ENCODE peak calls at places on chromosomes 4 and X, in five cellular contexts. H is GM12878, T is mammary epithelial cell, Y is neural progenitor cell, Q is MM.1S. K is an unnamed sample. For H3K4me1 and H4K20me1, the result is how much of the 10 kb centered on the place peaks cover.

GRCh38 chrX:121823406-121823805 is 776.0 kb downstream of the GLUD2 start:
- DNase-seq in H (no peak), T (peak), Y (no peak), Q (no peak), K (no peak)

GRCh38 chrX:132749406-132749805 is 209.0 kb downstream of the HS6ST2 start:
- DNase-seq in H (no peak), T (no peak), Y (no peak), Q (no peak), K (no peak)

GRCh38 chr4:2103843-2104547 is 44.9 kb downstream of the NAT8L start:
- DNase-seq in H (peak), T (no peak), Y (no peak), Q (no peak), K (no peak)

GRCh38 chr4:183360161-183360919 is 38.1 kb upstream of the CLDN24 start:
- DNase-seq in H (no peak), T (peak), Y (no peak), Q (no peak), K (no peak)

GRCh38 chr4:56147371-56147770 is 198.6 kb downstream of the CEP135 start:
- DNase-seq in H (no peak), T (no peak), Y (no peak), Q (no peak), K (no peak)

GRCh38 chr4:70556856-70557255 is 35.2 kb upstream of the AMBN start:
- DNase-seq in H (no peak), T (peak), Y (no peak), Q (no peak), K (no peak)

GRCh38 chr4:118738999-118739690 is 54.0 kb downstream of the METTL14 start:
- DNase-seq in H (no peak), T (no peak), Y (no peak), Q (no peak), K (no peak)

GRCh38 chr4:120228086-120228485 is 161.4 kb upstream of the MAD2L1 start:
- DNase-seq in H (no peak), T (peak), Y (no peak), Q (no peak), K (no peak)

GRCh38 chrX:111348363-111348927 is 63.5 kb downstream of the DCX start:
- DNase-seq in H (no peak), T (no peak), Y (no peak), Q (no peak), K (no peak)

GRCh38 chr4:143399113-143399949 is 62.7 kb downstream of the GAB1 start:
- DNase-seq in H (no peak), T (peak), Y (peak), Q (peak), K (no peak)

GRCh38 chr4:57631147-57631546 is 521.0 kb upstream of the IGFBP7 start:
- DNase-seq in H (no peak), T (no peak), Y (no peak), Q (no peak), K (no peak)

GRCh38 chr4:62709618-62710252 is 1509.6 kb downstream of the ADGRL3 start:
- DNase-seq in H (no peak), T (peak), Y (peak), Q (peak), K (no peak)

GRCh38 chrX:118251251-118251650 is 94.7 kb upstream of the WDR44 start:
- DNase-seq in H (no peak), T (peak), Y (no peak), Q (no peak), K (no peak)

GRCh38 chr4:3135155-3136011 is 60.9 kb downstream of the HTT start:
- DNase-seq in H (no peak), T (no peak), Y (no peak), Q (peak), K (no peak)

GRCh38 chrX:127943570-127943969 is 108.6 kb downstream of the ACTRT1 start:
- DNase-seq in H (no peak), T (no peak), Y (no peak), Q (no peak), K (no peak)

GRCh38 chr4:89823416-89823815 is 13.5 kb downstream of the SNCA start:
- DNase-seq in H (no peak), T (no peak), Y (no peak), Q (no peak), K (no peak)

GRCh38 chrX:49071877-49072711 is 1.7 kb downstream of the PRAF2 start:
- DNase-seq in H (no peak), T (no peak), Y (no peak), Q (no peak), K (no peak)

GRCh38 chrX:100980608-100981497 is 11.3 kb downstream of the ARL13A start:
- DNase-seq in H (no peak), T (peak), Y (no peak), Q (no peak), K (peak)

GRCh38 chr4:27790911-27791310 is 930.3 kb downstream of the STIM2 start:
- DNase-seq in H (no peak), T (peak), Y (no peak), Q (no peak), K (no peak)

GRCh38 chr4:149973181-149973580 is 105.1 kb upstream of the DCLK2 start:
- DNase-seq in H (no peak), T (no peak), Y (no peak), Q (no peak), K (no peak)

GRCh38 chr4:124483043-124483906 is 229.3 kb downstream of the ANKRD50 start:
- DNase-seq in H (no peak), T (no peak), Y (peak), Q (no peak), K (no peak)

GRCh38 chr4:139574641-139575040 is 18.6 kb upstream of the SETD7 start:
- DNase-seq in H (no peak), T (no peak), Y (no peak), Q (no peak), K (no peak)

GRCh38 chrX:112470551-112470950 is 209.2 kb downstream of the LHFPL1 start:
- DNase-seq in H (no peak), T (no peak), Y (no peak), Q (no peak), K (no peak)

GRCh38 chr4:180664766-180665368 is 1578.3 kb upstream of the TENM3 start:
- DNase-seq in H (peak), T (peak), Y (peak), Q (peak), K (peak)

GRCh38 chrX:28552322-28552721 is 34.9 kb upstream of the IL1RAPL1 start:
- DNase-seq in H (no peak), T (no peak), Y (no peak), Q (no peak), K (no peak)

DNA sequence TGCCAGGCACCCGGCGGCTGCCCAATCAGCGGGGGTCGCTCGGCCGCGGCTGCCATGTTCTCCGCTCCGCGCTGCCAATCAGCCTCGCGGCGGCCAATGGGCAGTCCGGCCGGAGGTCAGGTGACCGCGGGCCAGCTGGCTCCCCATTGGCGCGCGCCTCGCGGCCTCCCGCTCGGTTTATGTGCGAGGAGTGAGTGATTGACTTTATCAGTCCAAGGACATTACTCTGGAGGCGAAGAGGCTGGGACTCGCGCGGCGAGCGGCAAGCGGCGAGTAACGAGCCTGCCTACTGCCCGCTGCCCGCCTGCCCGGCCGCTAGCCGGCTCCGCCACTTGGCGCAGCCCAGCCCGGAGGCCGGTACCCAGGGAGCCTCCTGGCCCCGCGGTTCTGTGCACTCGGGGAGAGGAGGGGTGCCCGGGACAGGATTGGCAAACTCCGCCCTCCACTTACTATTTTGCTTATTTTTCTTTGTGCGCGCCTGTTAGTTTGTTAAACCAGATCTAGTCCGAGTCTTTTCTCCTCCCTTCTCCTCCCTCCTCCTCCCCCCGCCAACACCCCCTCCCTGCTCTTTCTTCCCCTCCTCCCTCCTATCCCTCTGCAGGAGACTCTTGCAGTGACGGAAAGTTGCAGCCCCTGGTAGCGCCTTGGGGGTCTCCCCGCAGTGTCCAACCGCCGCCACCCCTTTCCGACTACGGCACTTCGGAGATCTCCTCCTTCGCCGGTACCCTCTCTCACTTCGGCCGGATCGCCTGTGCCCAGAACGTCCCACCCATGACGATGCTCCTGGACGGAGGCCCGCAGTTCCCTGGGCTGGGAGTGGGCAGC is at the start of gene ZIC3:
- DNase-seq in H (no peak), T (no peak), Y (peak), Q (no peak), K (no peak)
- TF ChIP-seq EZH2 in H (no peak), T (no peak), Y (no peak), Q (no peak), K (no peak)

GRCh38 chr4:680931-681645 is 6.7 kb downstream of the MYL5 start:
- DNase-seq in H (no peak), T (no peak), Y (peak), Q (no peak), K (no peak)
- H3K4me1 ChIP-seq in H (under half), T (under half), Y (under half), Q (under half), K (under half)

GRCh38 chr4:40493160-40493559 is 136.5 kb downstream of the RBM47 start:
- DNase-seq in H (no peak), T (no peak), Y (no peak), Q (no peak), K (no peak)
- H4K20me1 ChIP-seq in H (under half), T (under half), Y (under half), Q (under half), K (under half)

GRCh38 chrX:140505421-140506337 is 810 bp upstream of the SOX3 start:
- DNase-seq in H (no peak), T (no peak), Y (peak), Q (no peak), K (no peak)

GRCh38 chrX:140509468-140510305 is 4.8 kb upstream of the SOX3 start:
- DNase-seq in H (no peak), T (no peak), Y (peak), Q (no peak), K (no peak)

GRCh38 chrX:140507982-140508305 is 3.1 kb upstream of the SOX3 start:
- DNase-seq in H (no peak), T (no peak), Y (peak), Q (no peak), K (no peak)

GRCh38 chrX:140508958-140509357 is 4.1 kb upstream of the SOX3 start:
- DNase-seq in H (no peak), T (no peak), Y (peak), Q (no peak), K (no peak)

DNA sequence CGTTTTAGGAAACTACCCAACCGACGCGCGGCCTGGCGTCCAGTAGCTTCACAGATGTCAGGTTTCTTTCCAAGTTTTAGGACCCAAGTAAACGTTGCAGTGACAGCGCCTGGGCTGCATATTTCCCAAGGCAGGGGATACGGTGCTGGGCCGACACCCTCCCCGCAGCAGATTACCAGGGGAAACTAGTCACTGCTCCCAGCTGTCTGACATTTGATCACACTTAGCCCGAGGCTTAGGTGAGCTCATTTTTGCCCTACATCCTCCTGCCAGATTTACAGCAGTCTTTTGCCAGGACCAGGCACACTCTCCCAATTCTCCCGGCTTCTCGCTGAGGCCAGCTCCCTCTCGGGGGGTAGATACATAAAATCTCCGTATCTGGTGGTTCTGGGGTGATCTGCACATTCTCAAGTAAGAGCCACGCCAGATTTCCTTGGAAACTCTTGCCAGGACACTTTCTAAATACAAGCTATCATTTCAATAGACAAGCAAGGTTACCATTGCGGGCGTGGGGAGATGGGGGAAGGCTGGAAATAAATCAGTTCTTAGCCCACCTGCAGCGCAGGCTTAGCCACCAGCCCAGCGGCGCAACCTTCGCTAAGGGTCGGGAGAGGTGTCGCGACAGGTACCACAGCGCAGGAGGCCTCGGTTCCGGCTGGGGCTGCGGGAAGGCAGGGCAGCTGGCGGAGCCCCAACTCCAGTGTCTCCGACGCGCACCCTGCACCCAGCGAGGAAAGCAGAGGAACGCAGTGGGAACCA is 2.5 kb upstream of the SOX3 start:
- DNase-seq in H (no peak), T (peak), Y (peak), Q (no peak), K (no peak)
- TF ChIP-seq EZH2 in H (no peak), T (peak), Y (no peak), Q (no peak), K (no peak)

K was measured in PC-9.